ENCODE peak calls at places on chromosomes 7 and 10, in five cellular contexts. T, J, X, R and F are unnamed samples.

GRCh38 chr10:92544296-92544695 is 29.6 kb downstream of the IDE start:
- DNase-seq in T (peak), J (no peak), X (no peak), R (no peak), F (no peak)

GRCh38 chr7:75657866-75658265 is 80.9 kb downstream of the HIP1 start:
- DNase-seq in T (no peak), J (no peak), X (no peak), R (no peak), F (no peak)

GRCh38 chr7:50710441-50711154 is 72.1 kb downstream of the GRB10 start:
- DNase-seq in T (no peak), J (no peak), X (no peak), R (no peak), F (no peak)

GRCh38 chr7:141617280-141617679 is 66.1 kb downstream of the AGK start:
- DNase-seq in T (peak), J (no peak), X (no peak), R (no peak), F (no peak)

GRCh38 chr10:100038561-100039071 is 28.9 kb upstream of the DNMBP start:
- DNase-seq in T (peak), J (no peak), X (no peak), R (no peak), F (peak)

GRCh38 chr10:61974611-61975010 is 73.1 kb downstream of the ARID5B start:
- DNase-seq in T (peak), J (no peak), X (peak), R (peak), F (peak)

GRCh38 chr10:70596110-70596798 is 6.3 kb downstream of the PRF1 start:
- DNase-seq in T (no peak), J (peak), X (no peak), R (no peak), F (no peak)

GRCh38 chr7:1804310-1804709 is 134.2 kb downstream of the ELFN1 start:
- DNase-seq in T (no peak), J (no peak), X (no peak), R (no peak), F (no peak)

GRCh38 chr7:98213874-98214810 is 2.9 kb downstream of the BHLHA15 start:
- DNase-seq in T (no peak), J (no peak), X (no peak), R (no peak), F (peak)

GRCh38 chr7:105521027-105521730 is 892 bp downstream of the PUS7 start:
- DNase-seq in T (peak), J (peak), X (peak), R (peak), F (peak)

GRCh38 chr10:51879238-51879637 is 179.8 kb upstream of the CSTF2T start:
- DNase-seq in T (peak), J (no peak), X (peak), R (peak), F (peak)

GRCh38 chr7:69208848-69209247 is 389.4 kb upstream of the AUTS2 start:
- DNase-seq in T (no peak), J (no peak), X (no peak), R (no peak), F (no peak)

GRCh38 chr7:134893920-134894319 is 92.4 kb upstream of the AGBL3 start:
- DNase-seq in T (no peak), J (no peak), X (no peak), R (no peak), F (no peak)

GRCh38 chr10:93383562-93383981 is 98.6 kb downstream of the MYOF start:
- DNase-seq in T (peak), J (no peak), X (peak), R (peak), F (peak)

GRCh38 chr7:112584290-112584689 is 103.5 kb downstream of the LSMEM1 start:
- DNase-seq in T (no peak), J (no peak), X (peak), R (no peak), F (no peak)